ENCODE peak calls at places on chromosomes 2 and 18, in five cellular contexts. U is ovary, N is cardiac fibroblast, B is lower lobe of right lung, A is astrocyte of the spinal cord. P is an unnamed sample.

GRCh38 chr2:224628416-224628815 is 43.3 kb upstream of the CUL3 start:
- DNase-seq in B (no peak), N (no peak), A (no peak), U (no peak), P (no peak)

GRCh38 chr2:219282375-219282774 is 3.2 kb downstream of the DNAJB2 start:
- DNase-seq in U (no peak), A (no peak), N (no peak), B (no peak), P (no peak)

GRCh38 chr2:429575-430254 is 141.8 kb upstream of the ALKAL2 start:
- DNase-seq in N (no peak), U (no peak), A (no peak), B (no peak), P (no peak)

GRCh38 chr2:75587954-75588587 is 27.3 kb upstream of the EVA1A start:
- DNase-seq in A (peak), B (no peak), N (peak), U (no peak), P (no peak)

GRCh38 chr18:77905449-77906055 is 655.9 kb downstream of the GALR1 start:
- DNase-seq in B (no peak), A (no peak), U (no peak), N (no peak), P (no peak)

GRCh38 chr18:80246656-80247402 is 485 bp downstream of the PARD6G start:
- DNase-seq in B (no peak), N (no peak), U (peak), A (no peak), P (no peak)

GRCh38 chr2:45823723-45824206 is 172.3 kb downstream of the PRKCE start:
- DNase-seq in N (peak), B (peak), U (no peak), A (no peak), P (peak)

GRCh38 chr2:51920509-51920908 is 888.6 kb upstream of the NRXN1 start:
- DNase-seq in A (no peak), B (no peak), U (no peak), N (no peak), P (no peak)

GRCh38 chr2:133390151-133390550 is 178.1 kb downstream of the NCKAP5 start:
- DNase-seq in U (no peak), A (peak), N (no peak), B (no peak), P (no peak)

GRCh38 chr2:121777699-121778058 is 22.2 kb downstream of the TSN start:
- DNase-seq in A (peak), B (no peak), N (peak), U (no peak), P (no peak)

GRCh38 chr2:28691774-28692281 is 59.8 kb upstream of the PPP1CB start:
- DNase-seq in A (peak), N (peak), B (no peak), U (no peak), P (peak)

GRCh38 chr2:108613261-108614042 is 79.2 kb downstream of the LIMS1 start:
- DNase-seq in U (no peak), A (no peak), B (no peak), N (no peak), P (no peak)

GRCh38 chr2:66748939-66749338 is 314.0 kb downstream of the MEIS1 start:
- DNase-seq in U (no peak), A (no peak), B (no peak), N (no peak), P (no peak)

GRCh38 chr18:22558945-22559385 is 141.2 kb upstream of the CTAGE1 start:
- DNase-seq in U (peak), B (peak), A (peak), N (peak), P (peak)

GRCh38 chr2:231545105-231545902 is 15.1 kb upstream of the NMUR1 start:
- DNase-seq in A (peak), B (peak), N (peak), U (no peak), P (peak)

GRCh38 chr2:149259136-149259535 is 71.3 kb upstream of the LYPD6 start:
- DNase-seq in U (no peak), B (no peak), N (no peak), A (no peak), P (no peak)

GRCh38 chr2:86806059-86806857 is 15.5 kb upstream of the CD8A start:
- DNase-seq in A (no peak), B (no peak), U (no peak), N (no peak), P (no peak)

GRCh38 chr2:25386662-25387478 is 45.1 kb upstream of the DNMT3A start:
- DNase-seq in A (no peak), N (no peak), U (no peak), B (no peak), P (no peak)

GRCh38 chr2:219778189-219778588 is 150.8 kb downstream of the SLC4A3 start:
- DNase-seq in A (no peak), N (no peak), B (no peak), U (no peak), P (no peak)

GRCh38 chr18:48356909-48357631 is 52.1 kb downstream of the ZBTB7C start:
- DNase-seq in U (no peak), A (no peak), N (no peak), B (no peak), P (no peak)

GRCh38 chr2:40716879-40717278 is 265.0 kb upstream of the SLC8A1 start:
- DNase-seq in U (no peak), N (peak), A (peak), B (no peak), P (no peak)

GRCh38 chr2:223971-224760 is 39.7 kb downstream of the SH3YL1 start:
- DNase-seq in N (no peak), U (no peak), B (no peak), A (no peak), P (no peak)

GRCh38 chr18:3679254-3679653 is 229.3 kb downstream of the TGIF1 start:
- DNase-seq in U (no peak), N (no peak), B (no peak), A (no peak), P (no peak)

GRCh38 chr2:43127208-43127940 is 99.0 kb downstream of the ZFP36L2 start:
- DNase-seq in A (no peak), B (peak), U (peak), N (peak), P (peak)

GRCh38 chr2:39188958-39189499 is 54.7 kb downstream of the CDKL4 start:
- DNase-seq in U (no peak), A (no peak), N (no peak), B (no peak), P (no peak)

GRCh38 chr2:222959358-222959757 is 92.6 kb upstream of the KCNE4 start:
- DNase-seq in A (peak), B (no peak), U (no peak), N (peak), P (no peak)

GRCh38 chr2:5766621-5767020 is 74.4 kb downstream of the SOX11 start:
- DNase-seq in A (peak), N (no peak), U (no peak), B (no peak), P (no peak)

DNA sequence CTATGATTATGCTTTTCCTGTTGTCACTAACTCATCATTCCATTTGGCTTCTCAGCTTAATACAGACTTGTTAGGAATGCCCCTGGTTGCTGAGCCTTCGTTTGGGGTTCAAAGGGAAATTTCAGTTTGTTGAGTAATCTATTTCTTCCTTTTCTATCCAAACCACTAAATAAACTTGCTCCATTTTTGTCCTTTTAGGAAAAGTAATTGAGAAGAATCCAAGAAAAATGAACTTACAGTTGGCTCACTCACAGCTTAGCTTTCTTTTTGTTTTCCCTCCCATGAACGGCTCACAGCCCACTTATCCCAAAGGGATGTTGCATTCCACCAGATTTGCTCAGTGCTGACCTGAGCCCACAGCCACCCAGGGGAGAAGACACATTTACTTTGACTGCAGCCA is 73.9 kb downstream of the SOX11 start:
- DNase-seq in U (no peak), B (no peak), N (no peak), A (peak), P (no peak)
- H3K4me3 ChIP-seq in U (no peak), B (no peak), N (no peak), A (no peak), P (no peak)

GRCh38 chr18:55338955-55339662 is 248.9 kb downstream of the TCF4 start:
- DNase-seq in B (no peak), N (peak), A (no peak), U (no peak), P (no peak)
- TF ChIP-seq CTCF in B (no peak), N (peak), A (peak), U (no peak), P (peak)

DNA sequence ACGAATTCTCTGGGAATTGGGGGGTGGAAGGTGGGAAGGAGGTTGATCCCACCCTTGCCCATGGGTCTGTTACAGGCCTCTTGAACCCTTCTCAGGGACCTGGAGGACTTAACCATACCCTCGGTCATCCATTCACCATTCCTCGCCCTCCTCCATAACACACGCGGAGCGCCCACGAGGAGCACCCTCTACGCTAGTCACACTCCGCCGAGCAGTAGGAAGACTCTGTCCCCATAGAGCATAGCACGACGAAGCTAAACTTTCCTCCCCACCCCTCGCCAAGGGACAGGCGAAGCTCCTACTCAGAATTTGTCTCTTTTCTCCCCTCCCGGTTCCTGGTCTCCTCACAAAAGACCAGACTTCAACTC is 611 bp upstream of the ITSN2 start:
- DNase-seq in N (no peak), B (no peak), A (no peak), U (peak), P (no peak)
- H3K4me3 ChIP-seq in N (peak), B (peak), A (peak), U (peak), P (peak)

DNA sequence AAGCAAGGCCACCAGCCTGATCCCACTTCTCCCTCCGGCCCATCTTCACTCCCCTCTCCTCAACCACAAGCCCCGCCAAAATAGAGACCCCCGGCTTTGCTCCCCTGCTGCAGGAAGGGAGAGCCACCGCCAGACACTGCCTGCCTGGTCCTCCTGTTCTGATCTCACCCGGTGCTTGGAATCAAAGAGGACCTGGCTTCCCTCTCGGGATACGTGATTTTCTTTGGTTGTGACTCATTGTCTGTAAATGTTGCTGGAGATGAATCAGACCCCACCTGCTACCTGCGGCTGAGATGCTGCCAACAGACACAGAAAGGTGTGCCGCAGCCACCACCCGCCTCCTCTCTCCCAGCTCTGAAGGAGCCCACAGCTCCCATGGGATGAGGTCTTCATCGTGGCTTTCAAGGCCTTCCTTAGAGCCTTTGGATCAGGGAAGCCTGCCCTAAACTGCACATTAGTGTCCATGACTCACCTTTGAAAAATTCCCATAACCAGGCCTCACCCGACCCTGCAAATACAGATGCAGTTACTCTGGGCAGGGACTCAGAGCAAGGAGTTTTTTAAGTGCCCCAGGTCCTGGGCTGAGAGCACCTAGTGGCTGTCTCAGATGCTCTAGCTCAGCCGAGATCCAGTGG is 79.4 kb upstream of the ZNF532 start:
- DNase-seq in A (peak), B (no peak), N (peak), U (peak), P (no peak)
- TF ChIP-seq CTCF in A (peak), B (no peak), N (peak), U (no peak), P (no peak)